ENCODE peak calls at places on chromosomes 2 and 18, in five cellular contexts. S is Peyer's patch, L is upper lobe of right lung, B is thoracic aorta, G is GM12864. O is an unnamed sample.

GRCh38 chr18:76495435-76496199 is 575 bp upstream of the ZNF516 start:
- DNase-seq in G (no peak), B (no peak), S (no peak), L (no peak), O (peak; percentile 40)

GRCh38 chr18:31042068-31042390 is 513 bp downstream of the DSC3 start:
- DNase-seq in S (no peak), B (no peak), G (no peak), L (no peak), O (no peak)

GRCh38 chr18:12376034-12376717 is 851 bp downstream of the AFG3L2 start:
- DNase-seq in L (no peak), B (no peak), G (no peak), S (no peak), O (peak; percentile 26)

GRCh38 chr18:79936641-79937040 is 14.8 kb downstream of the SLC66A2 start:
- DNase-seq in L (no peak), S (no peak), B (no peak), G (no peak), O (peak; percentile 5)

GRCh38 chr2:172693037-172693436 is 42.6 kb upstream of the RAPGEF4 start:
- DNase-seq in G (no peak), L (no peak), S (no peak), B (no peak), O (peak; percentile 34)

GRCh38 chr2:152571035-152571766 is 146.1 kb downstream of the PRPF40A start:
- DNase-seq in S (no peak), B (no peak), G (no peak), L (no peak), O (no peak)

GRCh38 chr2:171598713-171599319 is 76.5 kb downstream of the CYBRD1 start:
- DNase-seq in L (no peak), S (peak; percentile 43), B (no peak), G (peak; percentile 39), O (peak; percentile 52)

GRCh38 chr2:130797493-130798435 is 39.0 kb upstream of the ARHGEF4 start:
- DNase-seq in B (peak; percentile 58), L (peak; percentile 96), G (peak; percentile 30), S (peak; percentile 85), O (peak; percentile 88)

GRCh38 chr2:78973630-78974029 is 51.9 kb upstream of the REG3G start:
- DNase-seq in L (no peak), B (no peak), G (no peak), S (no peak), O (no peak)

GRCh38 chr2:23624378-23624777 is 239.4 kb downstream of the KLHL29 start:
- DNase-seq in B (no peak), G (no peak), L (no peak), S (no peak), O (no peak)

GRCh38 chr2:8158714-8159113 is 523.1 kb upstream of the ID2 start:
- DNase-seq in S (no peak), L (no peak), B (no peak), G (no peak), O (no peak)

GRCh38 chr2:40611196-40611595 is 159.3 kb upstream of the SLC8A1 start:
- DNase-seq in G (no peak), B (no peak), S (no peak), L (no peak), O (no peak)

GRCh38 chr2:27461118-27461517 is 18.9 kb downstream of the KRTCAP3 start:
- DNase-seq in L (no peak), G (no peak), S (no peak), B (no peak), O (no peak)

GRCh38 chr2:96869824-96870630 is at the start of gene SEMA4C:
- DNase-seq in S (peak; percentile 47), B (no peak), G (no peak), L (peak; percentile 84), O (peak; percentile 61)

GRCh38 chr2:96867756-96868554 is 1.9 kb downstream of the SEMA4C start:
- DNase-seq in G (no peak), S (no peak), L (no peak), B (no peak), O (no peak)

GRCh38 chr2:96868555-96869280 is 1.2 kb downstream of the SEMA4C start:
- DNase-seq in G (peak; percentile 46), L (peak; percentile 91), S (peak; percentile 65), B (peak; percentile 65), O (peak; percentile 70)

GRCh38 chr2:96870631-96871255 is 863 bp upstream of the SEMA4C start:
- DNase-seq in S (peak; percentile 61), B (no peak), G (no peak), L (peak; percentile 79), O (peak; percentile 63)

DNA sequence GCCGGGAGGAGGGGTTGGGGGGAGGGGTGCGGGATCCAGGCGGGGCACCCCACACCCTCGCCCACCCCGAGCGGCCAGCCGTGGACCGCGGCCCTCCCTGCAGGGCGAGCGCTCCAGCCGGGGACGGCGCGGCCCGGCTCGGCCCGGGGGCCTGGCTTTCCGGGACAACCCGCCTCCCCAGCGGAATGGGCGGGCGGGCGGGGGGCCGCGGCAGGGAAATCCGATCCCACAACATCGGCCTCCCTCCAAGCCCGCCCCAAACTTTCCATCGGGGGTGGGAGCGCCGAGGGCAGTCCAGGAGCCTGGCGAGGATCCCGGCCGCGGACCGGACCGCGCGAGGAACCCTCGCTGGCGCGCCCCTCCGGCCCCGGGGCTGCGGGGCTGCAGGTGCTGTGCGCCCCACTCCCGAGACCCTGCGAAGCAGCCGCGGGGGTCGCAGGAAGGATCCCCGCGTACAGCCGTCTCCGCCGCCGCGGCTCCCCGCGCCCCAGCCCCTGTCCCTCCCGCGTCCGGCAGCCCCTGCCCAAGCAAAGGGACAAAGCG is 528 bp downstream of the SEMA4C start:
- DNase-seq in B (no peak), G (no peak), S (no peak), L (peak; percentile 88), O (peak; percentile 85)
- TF ChIP-seq CTCF in B (peak; percentile 6), G (no peak), S (no peak), L (no peak), O (no peak)

GRCh38 chr2:70944291-70944690 is 8.6 kb downstream of the ATP6V1B1 start:
- DNase-seq in G (no peak), B (no peak), L (peak; percentile 36), S (no peak), O (no peak)

GRCh38 chr2:70947556-70948184 is 12.0 kb downstream of the ATP6V1B1 start:
- DNase-seq in B (no peak), S (no peak), L (peak; percentile 28), G (no peak), O (no peak)

GRCh38 chr2:70949086-70949485 is 13.4 kb downstream of the ATP6V1B1 start:
- DNase-seq in G (no peak), L (no peak), B (no peak), S (peak; percentile 7), O (no peak)

GRCh38 chr2:70946832-70947442 is 11.2 kb downstream of the ATP6V1B1 start:
- DNase-seq in S (peak; percentile 43), L (peak; percentile 18), B (no peak), G (peak; percentile 13), O (peak; percentile 67)

DNA sequence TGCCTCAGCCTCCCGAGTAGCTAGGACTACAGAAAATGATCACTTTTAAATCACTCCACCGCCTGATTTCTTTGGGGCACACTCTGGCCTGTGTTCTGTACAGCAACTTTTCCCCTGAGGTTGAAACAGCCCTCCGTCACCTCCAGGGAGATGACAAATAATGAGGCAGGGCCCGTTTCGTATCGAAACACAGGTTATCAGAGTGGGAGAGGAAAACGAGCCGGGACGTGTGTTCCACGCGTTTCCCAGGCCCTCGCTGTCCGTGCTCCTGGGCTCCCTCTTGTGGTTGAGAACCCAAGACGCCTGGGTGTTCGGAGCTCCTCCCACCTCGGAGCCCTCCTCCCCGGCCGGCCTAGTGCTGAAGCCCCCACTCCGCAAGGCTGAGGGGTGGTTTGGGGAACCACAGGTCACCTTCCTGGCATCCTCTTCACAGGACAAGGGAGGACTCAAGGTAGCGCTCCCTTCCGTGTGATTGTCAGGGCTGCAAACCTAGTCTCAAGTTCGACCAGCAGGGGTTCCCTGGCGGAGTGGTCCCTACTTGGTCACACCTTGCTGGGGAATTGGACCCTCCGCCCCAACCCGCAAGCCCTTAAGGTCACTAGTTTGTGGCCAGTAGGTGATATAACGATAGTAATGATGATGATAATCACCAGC is 12.8 kb downstream of the ATP6V1B1 start:
- DNase-seq in B (no peak), G (peak; percentile 21), S (peak; percentile 78), L (peak; percentile 86), O (peak; percentile 83)
- H3K4me3 ChIP-seq in B (peak overlapping the region; percentile 59), G (no peak overlapping the region), S (peak overlapping the region; percentile 21), L (peak overlapping the region; percentile 29), O (no peak overlapping the region)

GRCh38 chr2:136874258-136874657 is 108.9 kb downstream of the THSD7B start:
- DNase-seq in L (no peak), B (no peak), G (no peak), S (no peak), O (no peak)
- TF ChIP-seq CTCF in L (peak; percentile 27), B (no peak), G (peak; percentile 53), S (no peak), O (no peak)

DNA sequence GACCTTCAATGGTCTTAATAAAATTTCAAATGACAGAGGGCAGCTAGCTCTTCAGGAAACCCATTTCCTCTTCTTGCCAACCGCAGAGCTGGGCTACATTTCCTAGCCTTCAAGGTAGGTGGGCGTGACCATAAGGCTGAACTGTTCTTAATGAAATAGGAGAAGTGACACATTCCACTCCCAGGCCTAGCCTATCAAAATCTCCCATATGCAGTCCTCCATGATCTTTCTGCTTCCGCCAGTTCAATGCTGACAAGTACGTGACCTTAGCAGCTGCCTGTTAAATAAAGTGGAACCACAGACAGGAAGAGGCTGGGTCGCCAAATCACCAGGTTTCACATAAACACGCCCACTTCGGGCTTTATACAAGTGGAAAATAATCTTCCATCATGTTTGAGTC is 13.2 kb downstream of the SERPINE2 start:
- DNase-seq in B (no peak), G (peak; percentile 66), L (no peak), S (peak; percentile 77), O (no peak)
- H3K4me3 ChIP-seq in B (no peak overlapping the region), G (no peak overlapping the region), L (no peak overlapping the region), S (no peak overlapping the region), O (no peak overlapping the region)

DNA sequence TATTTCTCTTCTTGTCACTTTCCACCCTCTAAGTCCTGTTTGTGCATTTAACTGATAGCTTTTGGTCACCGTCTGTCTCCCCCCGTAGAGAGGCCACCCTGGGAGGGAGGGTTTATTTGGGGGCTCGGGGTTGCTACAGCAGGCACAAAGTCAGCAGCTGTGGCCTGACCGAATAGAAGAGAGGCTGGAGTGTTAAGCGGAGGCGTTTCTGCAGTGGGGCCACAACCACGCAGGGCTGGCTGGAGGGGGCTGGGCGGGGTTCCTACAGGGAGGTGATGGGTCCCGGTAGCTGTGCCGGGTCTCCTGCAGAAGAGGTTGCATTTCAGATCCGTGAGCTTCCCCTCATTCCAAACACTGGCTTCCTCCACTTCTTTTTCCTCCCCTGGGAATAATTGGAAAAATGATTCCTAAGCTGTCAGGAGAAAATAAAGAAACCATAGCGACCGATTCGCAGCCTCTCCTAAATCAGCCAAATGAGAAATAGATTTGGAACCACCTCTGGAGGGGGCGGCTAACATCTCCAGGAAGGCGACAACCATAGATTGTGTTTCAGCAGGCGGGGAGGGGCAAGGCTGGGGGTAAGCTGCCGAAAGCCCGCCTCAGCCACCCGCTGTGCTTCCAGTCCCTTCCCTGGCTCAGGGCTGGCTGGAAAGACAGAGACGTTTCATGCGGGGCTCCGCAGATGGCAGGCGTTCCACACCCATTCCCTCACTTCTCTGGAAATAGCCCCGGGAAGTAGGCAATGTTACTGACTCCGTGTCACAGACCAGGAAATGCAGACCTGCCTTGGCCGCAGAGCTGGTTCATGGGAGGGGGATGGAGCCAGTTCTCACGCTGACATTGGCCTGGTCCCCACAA is 85.6 kb upstream of the TAF1B start:
- DNase-seq in G (no peak), B (peak; percentile 25), L (peak; percentile 64), S (no peak), O (no peak)
- TF ChIP-seq CTCF in G (no peak), B (no peak), L (no peak), S (no peak), O (no peak)

GRCh38 chr2:216413882-216414281 is 1.6 kb downstream of the SMARCAL1 start:
- DNase-seq in L (no peak), B (no peak), S (no peak), G (no peak), O (no peak)
- H3K4me3 ChIP-seq in L (no peak overlapping the region), B (no peak overlapping the region), S (no peak overlapping the region), G (no peak overlapping the region), O (no peak overlapping the region)

O was measured in body of pancreas.